ENCODE peak calls at places on chromosome 11, in ten cellular contexts. H is fibroblast of lung, N is neural progenitor cell, O is HCT116, U is esophagus squamous epithelium, R is right atrium auricular region, M is HepG2, P is Panc1, S is GM23248, E is suprapubic skin. Z is an unnamed sample.
A peak's percentile ranks its signal among the peaks of the same experiment; 100 is the strongest.

GRCh38 chr11:102582140-102582539 is 43.0 kb downstream of the MMP20 start:
- DNase-seq in O (no peak), S (no peak), M (no peak), N (no peak), E (no peak), H (no peak), P (no peak), R (no peak), U (no peak), Z (no peak)

GRCh38 chr11:131867457-131868257 is 497.2 kb downstream of the NTM start:
- DNase-seq in S (peak; percentile 86), R (peak; percentile 87), N (peak; percentile 84), U (no peak), H (peak; percentile 77), P (peak; percentile 51), M (peak; percentile 20), E (no peak), O (no peak), Z (no peak)

GRCh38 chr11:2468363-2469240 is 23.8 kb downstream of the KCNQ1 start:
- DNase-seq in E (no peak), H (no peak), S (no peak), R (peak; percentile 42), P (no peak), O (no peak), N (no peak), M (no peak), U (no peak), Z (no peak)

GRCh38 chr11:113464416-113464815 is 10.8 kb downstream of the DRD2 start:
- DNase-seq in M (no peak), P (no peak), E (no peak), U (no peak), S (no peak), O (no peak), N (no peak), H (no peak), R (no peak), Z (no peak)

GRCh38 chr11:101862410-101863233 is 52.2 kb upstream of the CEP126 start:
- DNase-seq in R (no peak), E (no peak), P (no peak), S (peak; percentile 87), U (no peak), H (peak; percentile 75), M (peak; percentile 76), O (peak; percentile 67), N (peak; percentile 63), Z (no peak)

GRCh38 chr11:92770981-92771380 is 198.5 kb upstream of the MTNR1B start:
- DNase-seq in N (no peak), H (no peak), U (no peak), R (no peak), S (no peak), M (no peak), O (no peak), P (no peak), E (no peak), Z (no peak)

GRCh38 chr11:58905141-58905715 is 34.1 kb upstream of the GLYATL1 start:
- DNase-seq in R (peak; percentile 68), P (no peak), N (peak; percentile 81), M (no peak), H (peak; percentile 73), S (peak; percentile 82), E (no peak), U (no peak), O (no peak), Z (no peak)

GRCh38 chr11:61961570-61962212 is 5.7 kb downstream of the FTH1 start:
- DNase-seq in U (no peak), R (peak; percentile 90), H (no peak), S (peak; percentile 73), E (no peak), N (no peak), O (no peak), M (peak; percentile 84), P (no peak), Z (no peak)

GRCh38 chr11:95891423-95892177 is 32.3 kb downstream of the MTMR2 start:
- DNase-seq in N (no peak), S (peak; percentile 37), O (no peak), R (no peak), U (no peak), E (no peak), M (no peak), P (no peak), H (peak; percentile 23), Z (no peak)

GRCh38 chr11:70489276-70489675 is 90.9 kb downstream of the CTTN start:
- DNase-seq in N (no peak), M (no peak), O (no peak), U (no peak), H (no peak), E (no peak), P (no peak), R (no peak), S (no peak), Z (no peak)

GRCh38 chr11:100515087-100515486 is 172.0 kb upstream of the ARHGAP42 start:
- DNase-seq in R (no peak), P (no peak), H (peak; percentile 40), E (no peak), N (peak; percentile 10), M (no peak), U (no peak), S (peak; percentile 1), O (no peak), Z (no peak)

DNA sequence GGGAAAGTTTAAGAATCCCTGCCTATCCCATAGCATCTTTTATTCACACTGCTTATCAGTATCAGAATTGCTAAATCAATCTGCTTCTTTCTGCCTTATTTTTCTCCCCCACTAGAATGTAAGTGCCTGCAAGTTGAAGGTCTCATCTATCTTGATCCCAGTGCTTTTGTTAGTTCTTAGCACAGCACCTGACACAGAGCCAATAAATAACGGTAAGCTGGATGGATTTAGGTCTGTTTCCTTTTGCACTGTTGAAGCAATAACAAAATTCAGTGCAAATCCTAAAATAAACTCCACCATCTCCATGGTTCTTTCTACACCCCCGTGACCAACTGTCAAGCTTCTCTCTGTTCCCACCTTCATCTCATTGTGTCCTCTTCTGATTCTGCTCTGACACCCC is 36.7 kb upstream of the CD44 start:
- DNase-seq in O (no peak), E (no peak), N (no peak), M (no peak), U (no peak), R (no peak), H (peak; percentile 56), P (no peak), S (no peak), Z (no peak)
- H3K27ac ChIP-seq in O (no peak overlapping the region), E (no peak overlapping the region), N (no peak overlapping the region), M (no peak overlapping the region), U (no peak overlapping the region), R (no peak overlapping the region), H (no peak overlapping the region), P (peak overlapping the region; percentile 88), S (no peak overlapping the region), Z (no peak overlapping the region)

DNA sequence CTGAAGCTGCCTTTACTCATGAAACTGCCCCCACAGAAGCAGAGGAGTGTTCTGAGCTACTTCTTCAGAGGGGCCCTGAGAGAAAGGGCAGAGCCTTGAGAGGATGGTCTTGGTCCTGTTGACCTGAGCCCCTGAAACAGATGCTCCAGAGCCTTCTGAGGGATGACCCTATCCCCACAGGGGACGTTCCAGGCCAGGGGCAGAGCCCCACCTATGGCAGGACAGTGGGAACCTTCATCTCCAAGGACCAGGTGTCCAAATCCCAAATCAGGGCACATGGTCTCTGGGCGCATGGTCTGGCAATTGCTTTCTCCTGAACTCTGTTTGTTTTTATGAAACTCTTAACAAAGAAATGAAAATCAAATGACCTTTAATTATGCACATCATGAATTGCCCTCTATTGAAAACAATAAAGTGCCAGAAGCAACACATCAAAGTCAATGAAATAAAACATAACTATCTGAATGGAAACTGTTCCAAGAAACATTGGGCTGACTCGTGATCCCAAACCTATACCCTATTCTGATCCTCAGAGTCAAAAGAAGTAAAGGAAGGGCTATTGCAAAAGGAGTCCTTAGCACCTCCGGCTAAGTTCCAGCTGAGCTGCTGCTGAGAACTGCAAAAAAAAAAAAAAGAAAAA is 486 bp upstream of the TMPRSS13 start:
- DNase-seq in N (no peak), M (no peak), U (no peak), O (no peak), E (no peak), R (no peak), P (no peak), H (no peak), S (no peak), Z (no peak)
- H3K27ac ChIP-seq in N (no peak overlapping the region), M (no peak overlapping the region), U (peak overlapping the region; percentile 82), O (no peak overlapping the region), E (peak overlapping the region; percentile 80), R (no peak overlapping the region), P (no peak overlapping the region), H (no peak overlapping the region), S (no peak overlapping the region), Z (no peak overlapping the region)

GRCh38 chr11:33383075-33383919 is 126.1 kb downstream of the HIPK3 start:
- DNase-seq in E (no peak), N (no peak), R (no peak), U (no peak), M (no peak), H (peak; percentile 64), S (no peak), P (no peak), O (no peak), Z (no peak)

GRCh38 chr11:33376331-33377099 is 119.3 kb downstream of the HIPK3 start:
- DNase-seq in S (peak; percentile 67), M (no peak), E (no peak), U (no peak), P (no peak), N (peak; percentile 66), R (no peak), O (no peak), H (peak; percentile 35), Z (no peak)

GRCh38 chr11:33377100-33377851 is 120.1 kb downstream of the HIPK3 start:
- DNase-seq in P (no peak), E (no peak), U (no peak), O (no peak), S (peak; percentile 49), M (no peak), R (no peak), N (peak; percentile 5), H (peak; percentile 23), Z (no peak)

GRCh38 chr11:33377852-33378385 is 120.7 kb downstream of the HIPK3 start:
- DNase-seq in E (no peak), S (peak; percentile 35), N (no peak), O (no peak), R (no peak), H (peak; percentile 33), P (no peak), U (no peak), M (no peak), Z (no peak)

DNA sequence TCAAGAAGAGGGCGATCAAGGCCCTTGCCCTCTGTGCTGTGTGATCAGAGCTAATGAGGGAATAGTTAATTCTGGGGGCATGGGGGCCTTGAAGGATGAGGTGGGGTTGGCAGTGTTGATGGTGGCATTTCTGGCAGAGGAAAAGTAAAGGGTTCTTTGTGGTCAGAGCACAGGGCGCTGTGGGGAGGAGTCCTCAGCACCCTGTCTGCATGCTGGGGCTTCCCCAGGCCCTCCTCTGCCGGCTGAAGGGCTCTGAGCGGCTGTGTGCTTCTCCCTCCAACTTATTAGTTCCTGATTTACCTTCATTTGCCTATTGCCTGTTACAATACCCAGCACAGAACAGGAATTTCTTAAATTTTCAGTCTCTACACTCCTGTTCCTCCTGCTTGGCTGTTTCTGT is 122.8 kb downstream of the HIPK3 start:
- DNase-seq in U (no peak), P (no peak), N (no peak), O (no peak), R (no peak), E (no peak), H (no peak), S (no peak), M (no peak), Z (no peak)
- H3K27ac ChIP-seq in U (no peak overlapping the region), P (peak overlapping the region; percentile 17), N (no peak overlapping the region), O (no peak overlapping the region), R (no peak overlapping the region), E (no peak overlapping the region), H (no peak overlapping the region), S (no peak overlapping the region), M (no peak overlapping the region), Z (no peak overlapping the region)

GRCh38 chr11:68040121-68040956 is 1.5 kb downstream of the TCIRG1 start:
- DNase-seq in O (no peak), M (peak; percentile 79), E (peak; percentile 84), R (peak; percentile 85), U (no peak), N (peak; percentile 45), P (no peak), S (peak; percentile 81), H (peak; percentile 59), Z (no peak)
- H3K27ac ChIP-seq in O (peak overlapping the region; percentile 31), M (peak overlapping the region; percentile 95), E (peak overlapping the region; percentile 83), R (peak overlapping the region; percentile 88), U (peak overlapping the region; percentile 90), N (no peak overlapping the region), P (peak overlapping the region; percentile 94), S (peak overlapping the region; percentile 56), H (peak overlapping the region; percentile 70), Z (peak overlapping the region; percentile 45)